ENCODE peak calls at places on chromosomes 6 and 20, in nine cellular contexts. One of them, this sample, is unnamed.

GRCh38 chr20:62366370-62367135 is 559 bp downstream of the LAMA5 start:
- DNase-seq in fibroblast of gingiva: no peak
- DNase-seq in OCI-M1: no peak
- DNase-seq in left ventricle myocardium inferior: peak
- DNase-seq in GM23248: no peak
- DNase-seq in germinal center: peak
- DNase-seq in neuronal stem cell: peak
- DNase-seq in AG20443: no peak
- DNase-seq in LoVo: no peak
- DNase-seq in this sample: peak

GRCh38 chr6:149064026-149065017 is 253.2 kb upstream of the TAB2 start:
- DNase-seq in neuronal stem cell: no peak
- DNase-seq in OCI-M1: no peak
- DNase-seq in left ventricle myocardium inferior: no peak
- DNase-seq in LoVo: no peak
- DNase-seq in GM23248: peak
- DNase-seq in germinal center: no peak
- DNase-seq in AG20443: no peak
- DNase-seq in fibroblast of gingiva: no peak
- DNase-seq in this sample: no peak

GRCh38 chr6:118746100-118746874 is 94.9 kb upstream of the CEP85L start:
- DNase-seq in OCI-M1: peak
- DNase-seq in germinal center: no peak
- DNase-seq in AG20443: no peak
- DNase-seq in left ventricle myocardium inferior: no peak
- DNase-seq in fibroblast of gingiva: no peak
- DNase-seq in neuronal stem cell: no peak
- DNase-seq in GM23248: no peak
- DNase-seq in LoVo: no peak
- DNase-seq in this sample: no peak

GRCh38 chr6:151004415-151005024 is 139.0 kb downstream of the MTHFD1L start:
- DNase-seq in fibroblast of gingiva: peak
- DNase-seq in neuronal stem cell: no peak
- DNase-seq in OCI-M1: peak
- DNase-seq in left ventricle myocardium inferior: no peak
- DNase-seq in GM23248: peak
- DNase-seq in germinal center: no peak
- DNase-seq in LoVo: peak
- DNase-seq in AG20443: peak
- DNase-seq in this sample: no peak

GRCh38 chr20:51188941-51189340 is 166.0 kb upstream of the KCNG1 start:
- DNase-seq in left ventricle myocardium inferior: no peak
- DNase-seq in neuronal stem cell: no peak
- DNase-seq in LoVo: no peak
- DNase-seq in OCI-M1: no peak
- DNase-seq in germinal center: no peak
- DNase-seq in GM23248: no peak
- DNase-seq in AG20443: no peak
- DNase-seq in fibroblast of gingiva: no peak
- DNase-seq in this sample: no peak

GRCh38 chr20:56762829-56763228 is 133.7 kb downstream of the TFAP2C start:
- DNase-seq in left ventricle myocardium inferior: no peak
- DNase-seq in AG20443: no peak
- DNase-seq in LoVo: no peak
- DNase-seq in germinal center: no peak
- DNase-seq in OCI-M1: no peak
- DNase-seq in fibroblast of gingiva: no peak
- DNase-seq in GM23248: no peak
- DNase-seq in neuronal stem cell: no peak
- DNase-seq in this sample: no peak

GRCh38 chr6:109389650-109390274 is 7.5 kb upstream of the CD164 start:
- DNase-seq in germinal center: no peak
- DNase-seq in AG20443: no peak
- DNase-seq in GM23248: peak
- DNase-seq in fibroblast of gingiva: no peak
- DNase-seq in left ventricle myocardium inferior: no peak
- DNase-seq in OCI-M1: peak
- DNase-seq in neuronal stem cell: no peak
- DNase-seq in LoVo: no peak
- DNase-seq in this sample: no peak

GRCh38 chr6:111087106-111087835 is at the start of gene SLC16A10:
- DNase-seq in LoVo: peak
- DNase-seq in neuronal stem cell: peak
- DNase-seq in GM23248: peak
- DNase-seq in OCI-M1: peak
- DNase-seq in left ventricle myocardium inferior: peak
- DNase-seq in germinal center: peak
- DNase-seq in fibroblast of gingiva: no peak
- DNase-seq in AG20443: peak
- DNase-seq in this sample: peak

GRCh38 chr20:25686081-25687077 is 10.3 kb downstream of the ZNF337 start:
- DNase-seq in fibroblast of gingiva: no peak
- DNase-seq in germinal center: no peak
- DNase-seq in LoVo: no peak
- DNase-seq in OCI-M1: no peak
- DNase-seq in neuronal stem cell: no peak
- DNase-seq in left ventricle myocardium inferior: no peak
- DNase-seq in AG20443: no peak
- DNase-seq in GM23248: no peak
- DNase-seq in this sample: no peak

GRCh38 chr6:151399679-151400078 is 8.3 kb upstream of the ZBTB2 start:
- DNase-seq in GM23248: no peak
- DNase-seq in neuronal stem cell: no peak
- DNase-seq in left ventricle myocardium inferior: no peak
- DNase-seq in germinal center: no peak
- DNase-seq in OCI-M1: no peak
- DNase-seq in AG20443: no peak
- DNase-seq in LoVo: no peak
- DNase-seq in fibroblast of gingiva: no peak
- DNase-seq in this sample: no peak

GRCh38 chr20:13119583-13119982 is 101.5 kb upstream of the ISM1 start:
- DNase-seq in fibroblast of gingiva: peak
- DNase-seq in OCI-M1: peak
- DNase-seq in GM23248: peak
- DNase-seq in germinal center: peak
- DNase-seq in LoVo: peak
- DNase-seq in left ventricle myocardium inferior: no peak
- DNase-seq in AG20443: peak
- DNase-seq in neuronal stem cell: peak
- DNase-seq in this sample: peak

GRCh38 chr6:90940812-90941481 is 354.1 kb upstream of the MAP3K7 start:
- DNase-seq in germinal center: peak
- DNase-seq in left ventricle myocardium inferior: no peak
- DNase-seq in GM23248: peak
- DNase-seq in AG20443: peak
- DNase-seq in fibroblast of gingiva: peak
- DNase-seq in LoVo: peak
- DNase-seq in OCI-M1: peak
- DNase-seq in neuronal stem cell: peak
- DNase-seq in this sample: no peak

GRCh38 chr6:151068761-151069312 is 170.9 kb upstream of the AKAP12 start:
- DNase-seq in germinal center: no peak
- DNase-seq in OCI-M1: no peak
- DNase-seq in fibroblast of gingiva: peak
- DNase-seq in GM23248: peak
- DNase-seq in LoVo: peak
- DNase-seq in left ventricle myocardium inferior: no peak
- DNase-seq in AG20443: peak
- DNase-seq in neuronal stem cell: no peak
- DNase-seq in this sample: no peak

GRCh38 chr20:63100401-63100925 is 93.7 kb upstream of the BHLHE23 start:
- DNase-seq in left ventricle myocardium inferior: peak
- DNase-seq in fibroblast of gingiva: no peak
- DNase-seq in OCI-M1: no peak
- DNase-seq in neuronal stem cell: no peak
- DNase-seq in GM23248: no peak
- DNase-seq in germinal center: no peak
- DNase-seq in LoVo: no peak
- DNase-seq in AG20443: no peak
- DNase-seq in this sample: peak

GRCh38 chr6:147852772-147853171 is 344.3 kb downstream of the SAMD5 start:
- DNase-seq in OCI-M1: no peak
- DNase-seq in LoVo: no peak
- DNase-seq in left ventricle myocardium inferior: no peak
- DNase-seq in fibroblast of gingiva: no peak
- DNase-seq in germinal center: no peak
- DNase-seq in GM23248: peak
- DNase-seq in neuronal stem cell: no peak
- DNase-seq in AG20443: no peak
- DNase-seq in this sample: no peak

GRCh38 chr20:20752712-20753111 is 40.3 kb upstream of the RALGAPA2 start:
- DNase-seq in germinal center: no peak
- DNase-seq in GM23248: no peak
- DNase-seq in fibroblast of gingiva: peak
- DNase-seq in OCI-M1: no peak
- DNase-seq in neuronal stem cell: no peak
- DNase-seq in LoVo: no peak
- DNase-seq in left ventricle myocardium inferior: no peak
- DNase-seq in AG20443: no peak
- DNase-seq in this sample: no peak

GRCh38 chr20:40632346-40632976 is 56.6 kb downstream of the MAFB start:
- DNase-seq in AG20443: no peak
- DNase-seq in germinal center: no peak
- DNase-seq in left ventricle myocardium inferior: no peak
- DNase-seq in fibroblast of gingiva: no peak
- DNase-seq in GM23248: no peak
- DNase-seq in neuronal stem cell: no peak
- DNase-seq in OCI-M1: no peak
- DNase-seq in LoVo: no peak
- DNase-seq in this sample: no peak

GRCh38 chr20:43982886-43983285 is 68.2 kb downstream of the TOX2 start:
- DNase-seq in LoVo: no peak
- DNase-seq in neuronal stem cell: no peak
- DNase-seq in germinal center: no peak
- DNase-seq in AG20443: no peak
- DNase-seq in OCI-M1: no peak
- DNase-seq in fibroblast of gingiva: no peak
- DNase-seq in GM23248: no peak
- DNase-seq in left ventricle myocardium inferior: no peak
- DNase-seq in this sample: no peak

GRCh38 chr6:16539086-16539931 is 222.0 kb downstream of the ATXN1 start:
- DNase-seq in fibroblast of gingiva: no peak
- DNase-seq in GM23248: no peak
- DNase-seq in neuronal stem cell: no peak
- DNase-seq in germinal center: no peak
- DNase-seq in OCI-M1: no peak
- DNase-seq in AG20443: no peak
- DNase-seq in left ventricle myocardium inferior: no peak
- DNase-seq in LoVo: no peak
- DNase-seq in this sample: no peak

GRCh38 chr20:48635791-48636267 is 192.0 kb downstream of the PREX1 start:
- DNase-seq in OCI-M1: peak
- DNase-seq in fibroblast of gingiva: peak
- DNase-seq in germinal center: peak
- DNase-seq in neuronal stem cell: no peak
- DNase-seq in AG20443: peak
- DNase-seq in GM23248: peak
- DNase-seq in left ventricle myocardium inferior: peak
- DNase-seq in LoVo: peak
- DNase-seq in this sample: peak

GRCh38 chr6:170136541-170137175 is 154.2 kb downstream of the DLL1 start:
- DNase-seq in neuronal stem cell: no peak
- DNase-seq in left ventricle myocardium inferior: no peak
- DNase-seq in fibroblast of gingiva: no peak
- DNase-seq in OCI-M1: no peak
- DNase-seq in LoVo: no peak
- DNase-seq in germinal center: no peak
- DNase-seq in GM23248: no peak
- DNase-seq in AG20443: no peak
- DNase-seq in this sample: no peak

GRCh38 chr6:1424306-1424927 is 35.0 kb downstream of the FOXF2 start:
- DNase-seq in LoVo: peak
- DNase-seq in neuronal stem cell: peak
- DNase-seq in fibroblast of gingiva: peak
- DNase-seq in left ventricle myocardium inferior: peak
- DNase-seq in germinal center: peak
- DNase-seq in AG20443: peak
- DNase-seq in OCI-M1: peak
- DNase-seq in GM23248: peak
- DNase-seq in this sample: peak

GRCh38 chr6:81204741-81205140 is 547.7 kb downstream of the TENT5A start:
- DNase-seq in neuronal stem cell: peak
- DNase-seq in GM23248: peak
- DNase-seq in fibroblast of gingiva: peak
- DNase-seq in left ventricle myocardium inferior: no peak
- DNase-seq in OCI-M1: no peak
- DNase-seq in AG20443: peak
- DNase-seq in germinal center: no peak
- DNase-seq in LoVo: no peak
- DNase-seq in this sample: no peak

GRCh38 chr6:170393807-170394399 is 87.3 kb downstream of the FAM120B start:
- DNase-seq in neuronal stem cell: no peak
- DNase-seq in GM23248: peak
- DNase-seq in AG20443: no peak
- DNase-seq in left ventricle myocardium inferior: no peak
- DNase-seq in germinal center: no peak
- DNase-seq in fibroblast of gingiva: no peak
- DNase-seq in OCI-M1: no peak
- DNase-seq in LoVo: no peak
- DNase-seq in this sample: no peak

GRCh38 chr20:25626779-25627178 is 3.0 kb upstream of the NANP start:
- DNase-seq in OCI-M1: no peak
- DNase-seq in LoVo: no peak
- DNase-seq in left ventricle myocardium inferior: no peak
- DNase-seq in fibroblast of gingiva: no peak
- DNase-seq in neuronal stem cell: no peak
- DNase-seq in germinal center: no peak
- DNase-seq in GM23248: no peak
- DNase-seq in AG20443: no peak
- DNase-seq in this sample: no peak

GRCh38 chr6:13466304-13467215 is 20.8 kb downstream of the GFOD1 start:
- DNase-seq in AG20443: no peak
- DNase-seq in LoVo: no peak
- DNase-seq in neuronal stem cell: no peak
- DNase-seq in GM23248: peak
- DNase-seq in fibroblast of gingiva: no peak
- DNase-seq in germinal center: no peak
- DNase-seq in left ventricle myocardium inferior: no peak
- DNase-seq in OCI-M1: no peak
- DNase-seq in this sample: no peak

GRCh38 chr6:163457637-163458561 is 43.4 kb downstream of the QKI start:
- DNase-seq in GM23248: peak
- DNase-seq in germinal center: no peak
- DNase-seq in LoVo: peak
- DNase-seq in neuronal stem cell: no peak
- DNase-seq in OCI-M1: peak
- DNase-seq in AG20443: peak
- DNase-seq in fibroblast of gingiva: peak
- DNase-seq in left ventricle myocardium inferior: no peak
- DNase-seq in this sample: no peak

This sample was measured in BE2C.